ENCODE peak calls at places on chromosomes 6 and 20, in six cellular contexts. S is activated CD4-positive, CD25-positive, alpha-beta regulatory T cell; N is foreskin keratinocyte; M is testis; Q is osteocyte; J is T-helper 1 cell. V is an unnamed sample.

GRCh38 chr6:163588211-163588919 is 173.8 kb downstream of the QKI start:
- DNase-seq in S (no peak), N (peak), M (no peak), Q (no peak), J (no peak), V (no peak)

GRCh38 chr6:157944983-157945931 is 36.4 kb upstream of the SYNJ2 start:
- DNase-seq in S (no peak), N (no peak), M (no peak), Q (no peak), J (no peak), V (no peak)

GRCh38 chr20:39067526-39068216 is 105.5 kb downstream of the DHX35 start:
- DNase-seq in S (no peak), N (no peak), M (no peak), Q (no peak), J (no peak), V (no peak)

GRCh38 chr20:922781-923180 is 6.6 kb upstream of the ANGPT4 start:
- DNase-seq in S (no peak), N (no peak), M (peak), Q (no peak), J (no peak), V (no peak)

GRCh38 chr6:56757585-56757984 is 114.9 kb upstream of the DST start:
- DNase-seq in S (no peak), N (no peak), M (no peak), Q (no peak), J (no peak), V (no peak)

GRCh38 chr6:45378324-45378926 is 691 bp upstream of the SUPT3H start:
- DNase-seq in S (no peak), N (no peak), M (peak), Q (no peak), J (peak), V (no peak)

GRCh38 chr20:49043000-49043399 is 3.1 kb upstream of the CSE1L start:
- DNase-seq in S (no peak), N (peak), M (no peak), Q (no peak), J (no peak), V (no peak)

GRCh38 chr20:6533828-6534388 is 233.6 kb upstream of the BMP2 start:
- DNase-seq in S (no peak), N (peak), M (no peak), Q (no peak), J (no peak), V (no peak)

GRCh38 chr6:129621252-129621651 is 88.7 kb downstream of the ARHGAP18 start:
- DNase-seq in S (no peak), N (no peak), M (peak), Q (no peak), J (peak), V (no peak)

GRCh38 chr6:30857537-30857936 is 26.8 kb upstream of the DDR1 start:
- DNase-seq in S (no peak), N (no peak), M (no peak), Q (no peak), J (no peak), V (no peak)

GRCh38 chr6:98843274-98844243 is 9.2 kb downstream of the POU3F2 start:
- DNase-seq in S (no peak), N (no peak), M (no peak), Q (no peak), J (no peak), V (no peak)

GRCh38 chr6:132598473-132598872 is 8.9 kb upstream of the TAAR5 start:
- DNase-seq in S (no peak), N (no peak), M (no peak), Q (no peak), J (no peak), V (peak)

GRCh38 chr6:89023591-89024441 is 56.7 kb upstream of the PNRC1 start:
- DNase-seq in S (no peak), N (no peak), M (peak), Q (no peak), J (no peak), V (no peak)

GRCh38 chr6:8017276-8017701 is 46.9 kb downstream of the BLOC1S5 start:
- DNase-seq in S (no peak), N (no peak), M (no peak), Q (no peak), J (no peak), V (no peak)

GRCh38 chr6:131954775-131955107 is 3.6 kb upstream of the CCN2 start:
- DNase-seq in S (no peak), N (peak), M (peak), Q (peak), J (no peak), V (no peak)

GRCh38 chr20:49757597-49757996 is 43.9 kb upstream of the B4GALT5 start:
- DNase-seq in S (no peak), N (no peak), M (no peak), Q (no peak), J (no peak), V (no peak)

GRCh38 chr6:109050012-109050411 is 44.6 kb downstream of the SESN1 start:
- DNase-seq in S (no peak), N (peak), M (no peak), Q (no peak), J (no peak), V (no peak)

GRCh38 chr20:33784225-33784624 is 26.9 kb upstream of the CHMP4B start:
- DNase-seq in S (no peak), N (no peak), M (no peak), Q (no peak), J (no peak), V (no peak)

GRCh38 chr6:111173341-111173740 is 86.0 kb downstream of the SLC16A10 start:
- DNase-seq in S (no peak), N (no peak), M (no peak), Q (no peak), J (no peak), V (no peak)

GRCh38 chr6:138161118-138161433 is 663 bp upstream of the ARFGEF3 start:
- DNase-seq in S (no peak), N (no peak), M (no peak), Q (no peak), J (no peak), V (no peak)

GRCh38 chr6:36656441-36656840 is 22.1 kb upstream of the CDKN1A start:
- DNase-seq in S (no peak), N (no peak), M (no peak), Q (no peak), J (no peak), V (no peak)

GRCh38 chr20:59137532-59137931 is 26.1 kb upstream of the ZNF831 start:
- DNase-seq in S (no peak), N (no peak), M (no peak), Q (no peak), J (no peak), V (no peak)

GRCh38 chr6:156720739-156721714 is 56.2 kb upstream of the ARID1B start:
- DNase-seq in S (no peak), N (peak), M (peak), Q (no peak), J (no peak), V (peak)

GRCh38 chr6:122007366-122007765 is 392.1 kb upstream of the HSF2 start:
- DNase-seq in S (no peak), N (no peak), M (no peak), Q (no peak), J (no peak), V (no peak)

GRCh38 chr20:22862645-22863230 is 172.4 kb upstream of the SSTR4 start:
- DNase-seq in S (no peak), N (no peak), M (no peak), Q (no peak), J (no peak), V (no peak)

GRCh38 chr6:13360671-13361540 is 32.6 kb upstream of the TBC1D7 start:
- DNase-seq in S (no peak), N (no peak), M (no peak), Q (no peak), J (no peak), V (no peak)

V was measured in iPS DF 6.9.